ENCODE peak calls at places on chromosomes 1 and 21, in eight cellular contexts. L is cardiac fibroblast, S is lower lobe of right lung, U is mammary epithelial cell, A is heart right ventricle, Y is upper lobe of right lung, E is astrocyte, B is endodermal cell. Z is an unnamed sample.

GRCh38 chr1:54117815-54118563 is 34.8 kb downstream of the CDCP2 start:
- DNase-seq in L (no peak), S (no peak), U (peak; percentile 55), A (no peak), Y (peak; percentile 32), E (peak; percentile 11), B (no peak), Z (peak; percentile 25)

GRCh38 chr1:66380452-66381212 is 153.3 kb upstream of the SGIP1 start:
- DNase-seq in L (peak; percentile 28), S (no peak), U (peak; percentile 11), A (no peak), Y (no peak), E (no peak), B (no peak), Z (peak; percentile 57)

GRCh38 chr1:201085902-201086735 is 26.1 kb downstream of the CACNA1S start:
- DNase-seq in L (peak; percentile 58), S (peak; percentile 79), U (peak; percentile 34), A (peak; percentile 17), Y (peak; percentile 84), E (no peak), B (peak; percentile 92), Z (peak; percentile 42)

GRCh38 chr21:32771134-32771523 is 426 bp downstream of the PAXBP1 start:
- DNase-seq in L (peak; percentile 64), S (peak; percentile 84), U (peak; percentile 62), A (peak; percentile 51), Y (peak; percentile 85), E (peak; percentile 46), B (peak; percentile 82), Z (peak; percentile 62)

GRCh38 chr1:112902221-112902620 is 53.8 kb downstream of the SLC16A1 start:
- DNase-seq in L (no peak), S (no peak), U (no peak), A (no peak), Y (no peak), E (no peak), B (no peak), Z (no peak)

GRCh38 chr1:9714257-9714718 is 62.8 kb downstream of the PIK3CD start:
- DNase-seq in L (no peak), S (no peak), U (no peak), A (no peak), Y (no peak), E (no peak), B (peak; percentile 83), Z (no peak)

GRCh38 chr1:117237701-117238413 is 27.1 kb upstream of the VTCN1 start:
- DNase-seq in L (peak; percentile 60), S (no peak), U (peak; percentile 40), A (no peak), Y (no peak), E (peak; percentile 55), B (no peak), Z (peak; percentile 48)

GRCh38 chr21:41431788-41432548 is 5.9 kb downstream of the MX1 start:
- DNase-seq in L (no peak), S (no peak), U (no peak), A (no peak), Y (no peak), E (no peak), B (no peak), Z (no peak)

GRCh38 chr1:17206196-17206595 is 1.3 kb downstream of the PADI1 start:
- DNase-seq in L (no peak), S (peak; percentile 10), U (no peak), A (no peak), Y (no peak), E (no peak), B (no peak), Z (no peak)

GRCh38 chr1:219092206-219092605 is 81.5 kb upstream of the LYPLAL1 start:
- DNase-seq in L (no peak), S (no peak), U (peak; percentile 8), A (no peak), Y (no peak), E (peak; percentile 80), B (no peak), Z (peak; percentile 83)

GRCh38 chr1:42003433-42003832 is 84.7 kb upstream of the HIVEP3 start:
- DNase-seq in L (peak; percentile 22), S (peak; percentile 50), U (peak; percentile 16), A (peak; percentile 13), Y (peak; percentile 67), E (no peak), B (no peak), Z (no peak)

GRCh38 chr1:36183309-36183856 is 27.4 kb downstream of the MAP7D1 start:
- DNase-seq in L (peak; percentile 63), S (no peak), U (no peak), A (no peak), Y (no peak), E (no peak), B (no peak), Z (peak; percentile 33)

GRCh38 chr21:44399151-44399954 is 45.9 kb downstream of the TRPM2 start:
- DNase-seq in L (no peak), S (no peak), U (no peak), A (no peak), Y (no peak), E (no peak), B (no peak), Z (no peak)

GRCh38 chr1:173255214-173255813 is 48.2 kb upstream of the TNFSF4 start:
- DNase-seq in L (peak; percentile 67), S (no peak), U (peak; percentile 21), A (peak; percentile 5), Y (no peak), E (no peak), B (peak; percentile 46), Z (peak; percentile 70)

GRCh38 chr1:170881268-170882265 is 53.8 kb upstream of the MROH9 start:
- DNase-seq in L (peak; percentile 75), S (no peak), U (peak; percentile 12), A (peak; percentile 9), Y (no peak), E (peak; percentile 17), B (no peak), Z (peak; percentile 73)

GRCh38 chr1:119735217-119735616 is 23.5 kb downstream of the PHGDH start:
- DNase-seq in L (peak; percentile 17), S (no peak), U (no peak), A (no peak), Y (no peak), E (no peak), B (no peak), Z (no peak)

GRCh38 chr1:24089743-24090555 is 22.0 kb downstream of the MYOM3 start:
- DNase-seq in L (no peak), S (peak; percentile 82), U (no peak), A (peak; percentile 66), Y (peak; percentile 87), E (no peak), B (no peak), Z (no peak)

GRCh38 chr1:22978299-22978698 is 5.6 kb upstream of the LACTBL1 start:
- DNase-seq in L (no peak), S (no peak), U (peak; percentile 64), A (no peak), Y (no peak), E (peak; percentile 75), B (no peak), Z (peak; percentile 65)

GRCh38 chr1:161885013-161885412 is 118.9 kb downstream of the ATF6 start:
- DNase-seq in L (peak; percentile 83), S (no peak), U (peak; percentile 79), A (peak; percentile 49), Y (no peak), E (peak; percentile 88), B (no peak), Z (peak; percentile 94)

GRCh38 chr21:31347435-31348032 is 3.5 kb upstream of the TIAM1 start:
- DNase-seq in L (peak; percentile 54), S (no peak), U (no peak), A (no peak), Y (no peak), E (no peak), B (no peak), Z (peak; percentile 62)
- TF ChIP-seq CTCF in L (peak; percentile 46), S (peak; percentile 49), U (peak; percentile 54), A (peak; percentile 25), Y (peak; percentile 52), E (peak; percentile 66), B (peak; percentile 68), Z (peak; percentile 57)

GRCh38 chr1:78009836-78010235 is 5.1 kb downstream of the DNAJB4 start:
- DNase-seq in L (no peak), S (no peak), U (peak; percentile 3), A (no peak), Y (no peak), E (peak; percentile 88), B (no peak), Z (peak; percentile 50)
- H3K4me3 ChIP-seq in L (no peak overlapping the region), S (no peak overlapping the region), U (no peak overlapping the region), A (peak overlapping the region; percentile 60), Y (peak overlapping the region; percentile 69), E (peak overlapping the region; percentile 38), B (no peak overlapping the region), Z (peak overlapping the region; percentile 82)

GRCh38 chr1:183609313-183609712 is 19.1 kb upstream of the NCF2 start:
- DNase-seq in L (peak; percentile 75), S (peak; percentile 77), U (peak; percentile 69), A (peak; percentile 68), Y (peak; percentile 66), E (peak; percentile 55), B (peak; percentile 54), Z (peak; percentile 84)
- TF ChIP-seq CTCF in L (peak; percentile 78), S (peak; percentile 54), U (peak; percentile 24), A (peak; percentile 69), Y (peak; percentile 58), E (peak; percentile 46), B (peak; percentile 64), Z (peak; percentile 73)

DNA sequence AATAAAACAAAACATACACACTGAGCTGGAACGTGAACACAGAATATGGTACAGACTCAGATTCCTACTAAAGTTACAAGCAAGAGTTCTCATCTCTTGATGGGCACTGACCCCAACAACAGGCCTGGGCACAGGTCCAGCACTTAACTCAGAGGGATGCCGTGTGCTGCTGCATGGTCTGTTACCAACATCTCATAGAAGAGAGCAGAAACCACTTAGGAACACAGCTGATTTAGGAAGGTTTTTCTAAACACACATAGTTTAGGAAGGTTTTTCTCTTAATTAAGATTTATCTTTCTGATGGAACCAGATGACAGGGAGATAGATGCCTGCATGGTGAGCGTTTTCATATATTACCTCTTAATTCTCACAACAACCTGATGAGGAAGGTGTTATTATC is 1.5 kb downstream of the GCLM start:
- DNase-seq in L (peak; percentile 67), S (no peak), U (peak; percentile 36), A (peak; percentile 21), Y (no peak), E (peak; percentile 44), B (no peak), Z (peak; percentile 69)
- H3K4me3 ChIP-seq in L (peak overlapping the region; percentile 75), S (peak overlapping the region; percentile 91), U (peak overlapping the region; percentile 90), A (peak overlapping the region; percentile 67), Y (peak overlapping the region; percentile 85), E (peak overlapping the region; percentile 91), B (peak overlapping the region; percentile 86), Z (peak overlapping the region; percentile 72)

GRCh38 chr1:220786337-220787068 is at the start of gene MTARC1:
- DNase-seq in L (peak; percentile 62), S (peak; percentile 82), U (no peak), A (peak; percentile 78), Y (peak; percentile 89), E (peak; percentile 35), B (peak; percentile 94), Z (peak; percentile 46)
- TF ChIP-seq CTCF in L (no peak), S (peak; percentile 12), U (no peak), A (peak; percentile 42), Y (peak; percentile 22), E (no peak), B (peak; percentile 41), Z (no peak)